ENCODE peak calls at places on chromosome 15, in five cellular contexts. One of them, this sample, is unnamed. For H3K27me3, the result is how much of the 10 kb centered on the place peaks cover.

GRCh38 chr15:61411941-61412510 is 182.9 kb upstream of the RORA start:
- DNase-seq in SK-N-SH: no peak
- DNase-seq in psoas muscle: no peak
- DNase-seq in ovary: no peak
- DNase-seq in colonic mucosa: no peak
- DNase-seq in this sample: no peak

GRCh38 chr15:48563944-48564343 is 81.6 kb downstream of the FBN1 start:
- DNase-seq in colonic mucosa: no peak
- DNase-seq in SK-N-SH: no peak
- DNase-seq in psoas muscle: no peak
- DNase-seq in ovary: no peak
- DNase-seq in this sample: no peak

GRCh38 chr15:32861741-32862140 is 143.9 kb downstream of the GREM1 start:
- DNase-seq in SK-N-SH: peak
- DNase-seq in ovary: peak
- DNase-seq in psoas muscle: peak
- DNase-seq in colonic mucosa: peak
- DNase-seq in this sample: peak

GRCh38 chr15:83893308-83893707 is 239.4 kb downstream of the ADAMTSL3 start:
- DNase-seq in ovary: no peak
- DNase-seq in psoas muscle: no peak
- DNase-seq in SK-N-SH: no peak
- DNase-seq in colonic mucosa: no peak
- DNase-seq in this sample: no peak

GRCh38 chr15:85407421-85408269 is 27.2 kb downstream of the AKAP13 start:
- DNase-seq in colonic mucosa: peak
- DNase-seq in SK-N-SH: no peak
- DNase-seq in psoas muscle: no peak
- DNase-seq in ovary: no peak
- DNase-seq in this sample: no peak

GRCh38 chr15:51024735-51025453 is 69.8 kb downstream of the TNFAIP8L3 start:
- DNase-seq in ovary: no peak
- DNase-seq in SK-N-SH: no peak
- DNase-seq in colonic mucosa: no peak
- DNase-seq in psoas muscle: no peak
- DNase-seq in this sample: no peak

GRCh38 chr15:67826717-67827560 is 1.6 kb downstream of the SKOR1 start:
- DNase-seq in psoas muscle: no peak
- DNase-seq in colonic mucosa: no peak
- DNase-seq in ovary: no peak
- DNase-seq in SK-N-SH: peak
- DNase-seq in this sample: no peak

GRCh38 chr15:25345943-25346342 is 92.9 kb downstream of the UBE3A start:
- DNase-seq in colonic mucosa: no peak
- DNase-seq in SK-N-SH: peak
- DNase-seq in psoas muscle: peak
- DNase-seq in ovary: no peak
- DNase-seq in this sample: no peak

GRCh38 chr15:40155270-40155910 is 5.5 kb upstream of the BUB1B start:
- DNase-seq in psoas muscle: no peak
- DNase-seq in colonic mucosa: peak
- DNase-seq in SK-N-SH: no peak
- DNase-seq in ovary: no peak
- DNase-seq in this sample: peak

GRCh38 chr15:47975422-47975821 is 145.4 kb upstream of the SLC24A5 start:
- DNase-seq in SK-N-SH: no peak
- DNase-seq in psoas muscle: no peak
- DNase-seq in ovary: no peak
- DNase-seq in colonic mucosa: no peak
- DNase-seq in this sample: no peak

GRCh38 chr15:83248151-83248851 is 36.2 kb downstream of the BNC1 start:
- DNase-seq in SK-N-SH: peak
- DNase-seq in psoas muscle: no peak
- DNase-seq in ovary: no peak
- DNase-seq in colonic mucosa: peak
- DNase-seq in this sample: peak

GRCh38 chr15:40067921-40068624 is 29.1 kb upstream of the SRP14 start:
- DNase-seq in ovary: peak
- DNase-seq in colonic mucosa: no peak
- DNase-seq in psoas muscle: no peak
- DNase-seq in SK-N-SH: no peak
- DNase-seq in this sample: no peak

GRCh38 chr15:51550841-51551240 is 71.7 kb downstream of the DMXL2 start:
- DNase-seq in psoas muscle: no peak
- DNase-seq in SK-N-SH: no peak
- DNase-seq in colonic mucosa: no peak
- DNase-seq in ovary: no peak
- DNase-seq in this sample: no peak

GRCh38 chr15:84960391-84961113 is 21.1 kb upstream of the PDE8A start:
- DNase-seq in ovary: no peak
- DNase-seq in SK-N-SH: no peak
- DNase-seq in psoas muscle: no peak
- DNase-seq in colonic mucosa: no peak
- DNase-seq in this sample: no peak

GRCh38 chr15:80485370-80486164 is 81.4 kb downstream of the ARNT2 start:
- DNase-seq in SK-N-SH: no peak
- DNase-seq in colonic mucosa: no peak
- DNase-seq in psoas muscle: no peak
- DNase-seq in ovary: no peak
- DNase-seq in this sample: no peak

GRCh38 chr15:78148392-78149067 is 632 bp upstream of the IDH3A start:
- DNase-seq in psoas muscle: no peak
- DNase-seq in ovary: no peak
- DNase-seq in SK-N-SH: no peak
- DNase-seq in colonic mucosa: no peak
- DNase-seq in this sample: no peak
- H3K4me3 ChIP-seq in psoas muscle: peak
- H3K4me3 ChIP-seq in ovary: peak
- H3K4me3 ChIP-seq in SK-N-SH: peak
- H3K4me3 ChIP-seq in colonic mucosa: peak
- H3K4me3 ChIP-seq in this sample: peak

GRCh38 chr15:72406936-72407335 is 8.8 kb downstream of the TMEM202 start:
- DNase-seq in colonic mucosa: no peak
- DNase-seq in psoas muscle: no peak
- DNase-seq in SK-N-SH: no peak
- DNase-seq in ovary: no peak
- DNase-seq in this sample: no peak
- H3K27me3 ChIP-seq in colonic mucosa: under half
- H3K27me3 ChIP-seq in psoas muscle: under half
- H3K27me3 ChIP-seq in SK-N-SH: under half
- H3K27me3 ChIP-seq in ovary: under half
- H3K27me3 ChIP-seq in this sample: under half

GRCh38 chr15:71599404-71600225 is 210.7 kb upstream of the NR2E3 start:
- DNase-seq in psoas muscle: no peak
- DNase-seq in colonic mucosa: no peak
- DNase-seq in ovary: peak
- DNase-seq in SK-N-SH: no peak
- DNase-seq in this sample: no peak
- H3K4me3 ChIP-seq in psoas muscle: peak
- H3K4me3 ChIP-seq in colonic mucosa: no peak
- H3K4me3 ChIP-seq in ovary: no peak
- H3K4me3 ChIP-seq in SK-N-SH: no peak
- H3K4me3 ChIP-seq in this sample: no peak

GRCh38 chr15:38736686-38737085 is 172.1 kb upstream of the RASGRP1 start:
- DNase-seq in ovary: no peak
- DNase-seq in SK-N-SH: no peak
- DNase-seq in psoas muscle: no peak
- DNase-seq in colonic mucosa: no peak
- DNase-seq in this sample: no peak
- H3K27me3 ChIP-seq in ovary: under half
- H3K27me3 ChIP-seq in SK-N-SH: under half
- H3K27me3 ChIP-seq in psoas muscle: under half
- H3K27me3 ChIP-seq in colonic mucosa: under half
- H3K27me3 ChIP-seq in this sample: under half

GRCh38 chr15:66545249-66545648 is 20.5 kb downstream of the LCTL start:
- DNase-seq in SK-N-SH: no peak
- DNase-seq in colonic mucosa: no peak
- DNase-seq in ovary: no peak
- DNase-seq in psoas muscle: no peak
- DNase-seq in this sample: no peak

GRCh38 chr15:66542896-66543295 is 22.9 kb downstream of the LCTL start:
- DNase-seq in SK-N-SH: no peak
- DNase-seq in psoas muscle: no peak
- DNase-seq in colonic mucosa: no peak
- DNase-seq in ovary: no peak
- DNase-seq in this sample: no peak
- H3K4me3 ChIP-seq in SK-N-SH: no peak
- H3K4me3 ChIP-seq in psoas muscle: no peak
- H3K4me3 ChIP-seq in colonic mucosa: no peak
- H3K4me3 ChIP-seq in ovary: no peak
- H3K4me3 ChIP-seq in this sample: no peak

DNA sequence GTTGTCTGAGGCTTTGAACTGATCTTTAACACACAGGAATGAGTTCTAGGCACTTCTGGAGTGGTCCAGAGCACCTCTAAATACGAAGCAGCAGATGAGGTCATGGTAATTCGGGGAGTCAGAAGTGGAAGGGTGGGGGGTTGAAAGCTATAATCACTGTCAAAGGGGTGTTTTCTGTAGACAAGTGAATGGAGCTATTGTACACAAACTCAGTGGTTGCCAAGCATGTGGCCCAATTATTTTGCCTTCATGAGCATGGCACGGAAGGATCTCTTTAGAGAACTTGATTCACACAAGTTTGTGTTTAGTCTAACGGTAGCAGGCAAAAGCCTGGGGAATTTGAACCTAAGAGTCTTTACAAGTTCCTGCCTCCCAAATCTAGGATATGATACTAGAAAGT is 6.3 kb downstream of the FRMD5 start:
- DNase-seq in psoas muscle: no peak
- DNase-seq in ovary: no peak
- DNase-seq in SK-N-SH: no peak
- DNase-seq in colonic mucosa: no peak
- DNase-seq in this sample: no peak
- H3K27me3 ChIP-seq in psoas muscle: under half
- H3K27me3 ChIP-seq in ovary: under half
- H3K27me3 ChIP-seq in SK-N-SH: under half
- H3K27me3 ChIP-seq in colonic mucosa: under half
- H3K27me3 ChIP-seq in this sample: under half

This sample was measured in small intestine.